ENCODE peak calls at places on chromosomes 2 and 18, in ten cellular contexts. A is activated CD8-positive, alpha-beta T cell treated with anti-CD3 and anti-CD28 coated beads for 36 hours; Z is astrocyte of the cerebellum; P is heart right ventricle; M is stimulated activated CD4-positive, alpha-beta T cell treated with anti-CD3 and anti-CD28 coated beads, Interleukin-1b, Interleukin-23, amount 100 ng/mL, for 1 hour; X is activated CD4-positive, alpha-beta T cell treated with anti-CD3 and anti-CD28 coated beads, Interleukin-2, amount 10 ng/mL, durations not matched to agents 7 days and 5 days; J is NCI-H1092 treated with DMSO at 0.1 percent for 48 hours; H is CD4-positive, alpha-beta memory T cell; G is IMR-90; Q is Peyer's patch. U is an unnamed sample.

GRCh38 chr2:189161894-189162293 is 17.7 kb downstream of the COL5A2 start:
- DNase-seq in A (no peak), Z (no peak), P (no peak), M (no peak), X (no peak), J (no peak), H (no peak), G (no peak), Q (no peak), U (no peak)

GRCh38 chr2:31286961-31287550 is 53.1 kb downstream of the EHD3 start:
- DNase-seq in A (no peak), Z (no peak), P (no peak), M (no peak), X (no peak), J (no peak), H (no peak), G (no peak), Q (no peak), U (no peak)

GRCh38 chr2:42359304-42359749 is 1.7 kb downstream of the COX7A2L start:
- DNase-seq in A (peak), Z (no peak), P (no peak), M (no peak), X (no peak), J (no peak), H (no peak), G (peak), Q (no peak), U (no peak)

GRCh38 chr2:216829533-216829932 is 30.3 kb downstream of the TNP1 start:
- DNase-seq in A (no peak), Z (peak), P (peak), M (no peak), X (no peak), J (peak), H (no peak), G (peak), Q (peak), U (no peak)

GRCh38 chr2:112601754-112602153 is 17.3 kb downstream of the CHCHD5 start:
- DNase-seq in A (no peak), Z (no peak), P (no peak), M (no peak), X (no peak), J (no peak), H (no peak), G (no peak), Q (no peak), U (no peak)

GRCh38 chr2:205678743-205679142 is 3.6 kb upstream of the NRP2 start:
- DNase-seq in A (no peak), Z (no peak), P (no peak), M (no peak), X (no peak), J (no peak), H (no peak), G (no peak), Q (no peak), U (no peak)

GRCh38 chr18:67513285-67513684 is 3.2 kb downstream of the DSEL start:
- DNase-seq in A (no peak), Z (no peak), P (no peak), M (no peak), X (no peak), J (no peak), H (no peak), G (no peak), Q (no peak), U (no peak)

GRCh38 chr2:15169326-15170038 is 391.7 kb downstream of the NBAS start:
- DNase-seq in A (no peak), Z (peak), P (no peak), M (no peak), X (no peak), J (no peak), H (no peak), G (peak), Q (no peak), U (peak)

GRCh38 chr2:125167820-125168219 is 1142.7 kb downstream of the CNTNAP5 start:
- DNase-seq in A (no peak), Z (peak), P (no peak), M (no peak), X (no peak), J (no peak), H (no peak), G (peak), Q (no peak), U (no peak)

GRCh38 chr2:147543056-147543455 is 301.8 kb upstream of the ACVR2A start:
- DNase-seq in A (no peak), Z (no peak), P (no peak), M (no peak), X (no peak), J (no peak), H (no peak), G (peak), Q (no peak), U (no peak)

GRCh38 chr2:148578493-148578884 is 66.1 kb upstream of the EPC2 start:
- DNase-seq in A (no peak), Z (no peak), P (no peak), M (no peak), X (no peak), J (no peak), H (no peak), G (no peak), Q (no peak), U (no peak)

GRCh38 chr2:57371186-57371585 is 675.4 kb upstream of the VRK2 start:
- DNase-seq in A (no peak), Z (no peak), P (no peak), M (no peak), X (no peak), J (no peak), H (no peak), G (no peak), Q (no peak), U (no peak)

GRCh38 chr18:62716679-62717058 is 1.3 kb downstream of the PHLPP1 start:
- DNase-seq in A (peak), Z (no peak), P (peak), M (no peak), X (peak), J (peak), H (peak), G (no peak), Q (peak), U (no peak)

GRCh38 chr2:28228419-28228995 is 164.2 kb upstream of the FOSL2 start:
- DNase-seq in A (no peak), Z (no peak), P (no peak), M (no peak), X (no peak), J (no peak), H (no peak), G (peak), Q (no peak), U (no peak)

GRCh38 chr18:8901019-8901418 is 195.7 kb downstream of the MTCL1 start:
- DNase-seq in A (no peak), Z (no peak), P (no peak), M (no peak), X (no peak), J (no peak), H (no peak), G (no peak), Q (no peak), U (no peak)

GRCh38 chr18:63365909-63366269 is 1.1 kb downstream of the KDSR start:
- DNase-seq in A (peak), Z (no peak), P (no peak), M (no peak), X (peak), J (no peak), H (no peak), G (peak), Q (peak), U (no peak)

GRCh38 chr2:116952254-116952653 is 862.2 kb upstream of the DDX18 start:
- DNase-seq in A (no peak), Z (no peak), P (no peak), M (no peak), X (no peak), J (peak), H (no peak), G (no peak), Q (no peak), U (no peak)

GRCh38 chr2:54063967-54064535 is 51.4 kb upstream of the ACYP2 start:
- DNase-seq in A (no peak), Z (no peak), P (peak), M (no peak), X (no peak), J (no peak), H (no peak), G (no peak), Q (no peak), U (no peak)

GRCh38 chr2:78928502-78928901 is 97.0 kb upstream of the REG3G start:
- DNase-seq in A (no peak), Z (no peak), P (no peak), M (no peak), X (no peak), J (no peak), H (no peak), G (no peak), Q (no peak), U (no peak)

GRCh38 chr2:236578980-236579745 is 9.5 kb downstream of the ACKR3 start:
- DNase-seq in A (no peak), Z (no peak), P (no peak), M (no peak), X (no peak), J (peak), H (no peak), G (no peak), Q (no peak), U (no peak)

GRCh38 chr2:227853765-227854271 is 17.6 kb upstream of the DAW1 start:
- DNase-seq in A (no peak), Z (peak), P (no peak), M (no peak), X (no peak), J (peak), H (no peak), G (peak), Q (no peak), U (no peak)

GRCh38 chr2:108363048-108363899 is 14.5 kb upstream of the SULT1C4 start:
- DNase-seq in A (peak), Z (no peak), P (no peak), M (no peak), X (no peak), J (no peak), H (no peak), G (no peak), Q (no peak), U (no peak)

GRCh38 chr2:202613479-202613878 is 21.3 kb upstream of the FAM117B start:
- DNase-seq in A (no peak), Z (no peak), P (no peak), M (no peak), X (no peak), J (no peak), H (no peak), G (no peak), Q (no peak), U (no peak)

GRCh38 chr2:191247381-191248057 is 2.3 kb downstream of the MYO1B start:
- DNase-seq in A (no peak), Z (peak), P (no peak), M (no peak), X (no peak), J (no peak), H (no peak), G (peak), Q (no peak), U (no peak)

GRCh38 chr2:171878481-171878993 is 15.5 kb downstream of the SLC25A12 start:
- DNase-seq in A (no peak), Z (peak), P (no peak), M (no peak), X (no peak), J (peak), H (no peak), G (peak), Q (no peak), U (peak)

GRCh38 chr2:64862623-64863022 is 126.6 kb upstream of the SLC1A4 start:
- DNase-seq in A (peak), Z (no peak), P (no peak), M (no peak), X (no peak), J (no peak), H (no peak), G (no peak), Q (no peak), U (no peak)

GRCh38 chr18:39667905-39668304 is 2102.3 kb upstream of the CELF4 start:
- DNase-seq in A (no peak), Z (no peak), P (no peak), M (no peak), X (no peak), J (no peak), H (no peak), G (peak), Q (no peak), U (no peak)